ENCODE peak calls at places on chromosomes 3 and 15, in six cellular contexts. One of them, this sample, is unnamed.

GRCh38 chr15:97521894-97522293 is 438.6 kb upstream of the ARRDC4 start:
- DNase-seq in cardiac fibroblast: peak; percentile 40
- DNase-seq in GM18507: no peak
- DNase-seq in GM23248: no peak
- DNase-seq in activated CD4-positive, CD25-positive, alpha-beta regulatory T cell treated with anti-CD3 and anti-CD28 coated beads, Interleukin-2, amount 50 U/mL, for 16 hours: no peak
- DNase-seq in mesothelial cell of epicardium: no peak
- DNase-seq in this sample: no peak

GRCh38 chr3:135908737-135909136 is 56.8 kb upstream of the PPP2R3A start:
- DNase-seq in GM23248: no peak
- DNase-seq in mesothelial cell of epicardium: no peak
- DNase-seq in activated CD4-positive, CD25-positive, alpha-beta regulatory T cell treated with anti-CD3 and anti-CD28 coated beads, Interleukin-2, amount 50 U/mL, for 16 hours: no peak
- DNase-seq in GM18507: no peak
- DNase-seq in cardiac fibroblast: no peak
- DNase-seq in this sample: no peak

GRCh38 chr3:66693461-66693912 is 192.7 kb upstream of the LRIG1 start:
- DNase-seq in mesothelial cell of epicardium: no peak
- DNase-seq in cardiac fibroblast: peak; percentile 33
- DNase-seq in GM18507: no peak
- DNase-seq in activated CD4-positive, CD25-positive, alpha-beta regulatory T cell treated with anti-CD3 and anti-CD28 coated beads, Interleukin-2, amount 50 U/mL, for 16 hours: no peak
- DNase-seq in GM23248: peak; percentile 8
- DNase-seq in this sample: peak; percentile 14

GRCh38 chr3:153284282-153284938 is 122.4 kb downstream of the RAP2B start:
- DNase-seq in activated CD4-positive, CD25-positive, alpha-beta regulatory T cell treated with anti-CD3 and anti-CD28 coated beads, Interleukin-2, amount 50 U/mL, for 16 hours: no peak
- DNase-seq in cardiac fibroblast: peak; percentile 90
- DNase-seq in mesothelial cell of epicardium: no peak
- DNase-seq in GM18507: no peak
- DNase-seq in GM23248: peak; percentile 96
- DNase-seq in this sample: peak; percentile 92

GRCh38 chr3:114155370-114155821 is 23.5 kb downstream of the DRD3 start:
- DNase-seq in activated CD4-positive, CD25-positive, alpha-beta regulatory T cell treated with anti-CD3 and anti-CD28 coated beads, Interleukin-2, amount 50 U/mL, for 16 hours: no peak
- DNase-seq in GM23248: peak; percentile 47
- DNase-seq in cardiac fibroblast: peak; percentile 57
- DNase-seq in mesothelial cell of epicardium: no peak
- DNase-seq in GM18507: no peak
- DNase-seq in this sample: peak; percentile 36

GRCh38 chr3:10594915-10595314 is 89.5 kb upstream of the ATP2B2 start:
- DNase-seq in GM18507: peak; percentile 20
- DNase-seq in cardiac fibroblast: peak; percentile 54
- DNase-seq in activated CD4-positive, CD25-positive, alpha-beta regulatory T cell treated with anti-CD3 and anti-CD28 coated beads, Interleukin-2, amount 50 U/mL, for 16 hours: no peak
- DNase-seq in GM23248: peak; percentile 64
- DNase-seq in mesothelial cell of epicardium: peak; percentile 83
- DNase-seq in this sample: peak; percentile 46

GRCh38 chr15:62391565-62392262 is 226.6 kb upstream of the C2CD4B start:
- DNase-seq in activated CD4-positive, CD25-positive, alpha-beta regulatory T cell treated with anti-CD3 and anti-CD28 coated beads, Interleukin-2, amount 50 U/mL, for 16 hours: no peak
- DNase-seq in mesothelial cell of epicardium: peak; percentile 63
- DNase-seq in GM18507: no peak
- DNase-seq in cardiac fibroblast: peak; percentile 65
- DNase-seq in GM23248: peak; percentile 73
- DNase-seq in this sample: peak; percentile 45

GRCh38 chr3:31275038-31275562 is 257.6 kb upstream of the STT3B start:
- DNase-seq in activated CD4-positive, CD25-positive, alpha-beta regulatory T cell treated with anti-CD3 and anti-CD28 coated beads, Interleukin-2, amount 50 U/mL, for 16 hours: no peak
- DNase-seq in GM23248: peak; percentile 72
- DNase-seq in cardiac fibroblast: peak; percentile 89
- DNase-seq in mesothelial cell of epicardium: no peak
- DNase-seq in GM18507: no peak
- DNase-seq in this sample: peak; percentile 77

GRCh38 chr3:26920579-26920978 is 298.0 kb downstream of the LRRC3B start:
- DNase-seq in GM23248: no peak
- DNase-seq in GM18507: no peak
- DNase-seq in cardiac fibroblast: no peak
- DNase-seq in activated CD4-positive, CD25-positive, alpha-beta regulatory T cell treated with anti-CD3 and anti-CD28 coated beads, Interleukin-2, amount 50 U/mL, for 16 hours: no peak
- DNase-seq in mesothelial cell of epicardium: no peak
- DNase-seq in this sample: no peak

GRCh38 chr3:190424478-190425439 is 24.9 kb downstream of the TMEM207 start:
- DNase-seq in activated CD4-positive, CD25-positive, alpha-beta regulatory T cell treated with anti-CD3 and anti-CD28 coated beads, Interleukin-2, amount 50 U/mL, for 16 hours: no peak
- DNase-seq in mesothelial cell of epicardium: no peak
- DNase-seq in GM23248: peak; percentile 77
- DNase-seq in GM18507: peak; percentile 14
- DNase-seq in cardiac fibroblast: peak; percentile 82
- DNase-seq in this sample: peak; percentile 82

GRCh38 chr15:39409876-39410505 is 170.9 kb upstream of the THBS1 start:
- DNase-seq in GM23248: peak; percentile 59
- DNase-seq in cardiac fibroblast: peak; percentile 84
- DNase-seq in GM18507: no peak
- DNase-seq in activated CD4-positive, CD25-positive, alpha-beta regulatory T cell treated with anti-CD3 and anti-CD28 coated beads, Interleukin-2, amount 50 U/mL, for 16 hours: no peak
- DNase-seq in mesothelial cell of epicardium: no peak
- DNase-seq in this sample: peak; percentile 65

GRCh38 chr3:171757377-171758034 is 52.8 kb downstream of the PLD1 start:
- DNase-seq in cardiac fibroblast: no peak
- DNase-seq in mesothelial cell of epicardium: no peak
- DNase-seq in activated CD4-positive, CD25-positive, alpha-beta regulatory T cell treated with anti-CD3 and anti-CD28 coated beads, Interleukin-2, amount 50 U/mL, for 16 hours: no peak
- DNase-seq in GM23248: no peak
- DNase-seq in GM18507: no peak
- DNase-seq in this sample: no peak

GRCh38 chr3:42529463-42529862 is 27.0 kb downstream of the VIPR1 start:
- DNase-seq in activated CD4-positive, CD25-positive, alpha-beta regulatory T cell treated with anti-CD3 and anti-CD28 coated beads, Interleukin-2, amount 50 U/mL, for 16 hours: no peak
- DNase-seq in mesothelial cell of epicardium: no peak
- DNase-seq in cardiac fibroblast: no peak
- DNase-seq in GM18507: no peak
- DNase-seq in GM23248: no peak
- DNase-seq in this sample: no peak

GRCh38 chr3:72791132-72791531 is 57.1 kb downstream of the SHQ1 start:
- DNase-seq in activated CD4-positive, CD25-positive, alpha-beta regulatory T cell treated with anti-CD3 and anti-CD28 coated beads, Interleukin-2, amount 50 U/mL, for 16 hours: no peak
- DNase-seq in GM18507: no peak
- DNase-seq in GM23248: no peak
- DNase-seq in cardiac fibroblast: peak; percentile 12
- DNase-seq in mesothelial cell of epicardium: no peak
- DNase-seq in this sample: peak; percentile 8

GRCh38 chr15:33125883-33126535 is 68.5 kb downstream of the FMN1 start:
- DNase-seq in GM23248: no peak
- DNase-seq in GM18507: no peak
- DNase-seq in activated CD4-positive, CD25-positive, alpha-beta regulatory T cell treated with anti-CD3 and anti-CD28 coated beads, Interleukin-2, amount 50 U/mL, for 16 hours: no peak
- DNase-seq in mesothelial cell of epicardium: no peak
- DNase-seq in cardiac fibroblast: no peak
- DNase-seq in this sample: no peak

This sample was measured in fibroblast of mammary gland.